ENCODE peak calls at places on chromosomes 1 and 21, in six cellular contexts. One of them, this sample, is unnamed.

GRCh38 chr1:179786815-179787736 is 44.0 kb downstream of the FAM163A start:
- DNase-seq in C1 segment of cervical spinal cord: no peak
- DNase-seq in GM12891: no peak
- DNase-seq in HAP-1: no peak
- DNase-seq in thoracic aorta: no peak
- DNase-seq in NCI-H774: no peak
- DNase-seq in this sample: no peak

GRCh38 chr1:23807453-23807852 is 6.9 kb upstream of the GALE start:
- DNase-seq in C1 segment of cervical spinal cord: no peak
- DNase-seq in GM12891: no peak
- DNase-seq in HAP-1: no peak
- DNase-seq in thoracic aorta: no peak
- DNase-seq in NCI-H774: no peak
- DNase-seq in this sample: no peak

GRCh38 chr1:40094481-40095110 is 2.5 kb downstream of the PPT1 start:
- DNase-seq in C1 segment of cervical spinal cord: no peak
- DNase-seq in GM12891: no peak
- DNase-seq in HAP-1: peak; percentile 16
- DNase-seq in thoracic aorta: no peak
- DNase-seq in NCI-H774: no peak
- DNase-seq in this sample: no peak

GRCh38 chr21:36486246-36486645 is 6.3 kb upstream of the CLDN14 start:
- DNase-seq in C1 segment of cervical spinal cord: no peak
- DNase-seq in GM12891: no peak
- DNase-seq in HAP-1: no peak
- DNase-seq in thoracic aorta: no peak
- DNase-seq in NCI-H774: no peak
- DNase-seq in this sample: no peak

GRCh38 chr1:25944986-25945385 is 38.8 kb upstream of the STMN1 start:
- DNase-seq in C1 segment of cervical spinal cord: no peak
- DNase-seq in GM12891: no peak
- DNase-seq in HAP-1: no peak
- DNase-seq in thoracic aorta: no peak
- DNase-seq in NCI-H774: no peak
- DNase-seq in this sample: no peak

GRCh38 chr1:47536646-47537118 is 98.8 kb downstream of the FOXD2 start:
- DNase-seq in C1 segment of cervical spinal cord: no peak
- DNase-seq in GM12891: no peak
- DNase-seq in HAP-1: no peak
- DNase-seq in thoracic aorta: no peak
- DNase-seq in NCI-H774: no peak
- DNase-seq in this sample: no peak

GRCh38 chr21:39519835-39520234 is 68.1 kb downstream of the SH3BGR start:
- DNase-seq in C1 segment of cervical spinal cord: no peak
- DNase-seq in GM12891: no peak
- DNase-seq in HAP-1: no peak
- DNase-seq in thoracic aorta: no peak
- DNase-seq in NCI-H774: no peak
- DNase-seq in this sample: no peak

GRCh38 chr1:48931571-48932251 is 155.0 kb upstream of the BEND5 start:
- DNase-seq in C1 segment of cervical spinal cord: no peak
- DNase-seq in GM12891: no peak
- DNase-seq in HAP-1: no peak
- DNase-seq in thoracic aorta: no peak
- DNase-seq in NCI-H774: no peak
- DNase-seq in this sample: no peak

GRCh38 chr1:113615425-113615824 is 143.9 kb downstream of the PHTF1 start:
- DNase-seq in C1 segment of cervical spinal cord: no peak
- DNase-seq in GM12891: no peak
- DNase-seq in HAP-1: peak; percentile 72
- DNase-seq in thoracic aorta: no peak
- DNase-seq in NCI-H774: no peak
- DNase-seq in this sample: no peak

GRCh38 chr1:201888282-201889033 is at the start of gene SHISA4:
- DNase-seq in C1 segment of cervical spinal cord: peak; percentile 68
- DNase-seq in GM12891: peak; percentile 47
- DNase-seq in HAP-1: no peak
- DNase-seq in thoracic aorta: peak; percentile 76
- DNase-seq in NCI-H774: peak; percentile 70
- DNase-seq in this sample: no peak

GRCh38 chr1:52769346-52770033 is 43.2 kb downstream of the ZYG11B start:
- DNase-seq in C1 segment of cervical spinal cord: no peak
- DNase-seq in GM12891: no peak
- DNase-seq in HAP-1: no peak
- DNase-seq in thoracic aorta: no peak
- DNase-seq in NCI-H774: peak; percentile 69
- DNase-seq in this sample: no peak

This sample was measured in GM12864.